ENCODE peak calls at places on chromosome 10, in seven cellular contexts. S, T, Y, U, N, K and C are unnamed samples.

GRCh38 chr10:190216-190615 is 55.0 kb downstream of the ZMYND11 start:
- DNase-seq in S (no peak), K (no peak), T (no peak), N (no peak), U (no peak), Y (no peak), C (no peak)

GRCh38 chr10:97785731-97786130 is 13.9 kb upstream of the SFRP5 start:
- DNase-seq in S (no peak), N (no peak), K (no peak), U (no peak), Y (no peak), T (no peak), C (no peak)

GRCh38 chr10:3331680-3332230 is 159.2 kb upstream of the PITRM1 start:
- DNase-seq in K (no peak), Y (no peak), S (no peak), N (no peak), U (no peak), T (no peak), C (no peak)

GRCh38 chr10:4834896-4835405 is 8.9 kb downstream of the AKR1E2 start:
- DNase-seq in Y (no peak), U (no peak), T (no peak), S (no peak), K (no peak), N (no peak), C (no peak)

GRCh38 chr10:11086177-11086576 is 68.5 kb downstream of the CELF2 start:
- DNase-seq in S (peak), N (no peak), Y (peak), U (peak), T (no peak), K (peak), C (no peak)

GRCh38 chr10:84265378-84265777 is 20.5 kb downstream of the RGR start:
- DNase-seq in N (no peak), U (no peak), Y (no peak), T (no peak), S (no peak), K (no peak), C (no peak)

GRCh38 chr10:85238676-85239075 is 910.3 kb downstream of the CCSER2 start:
- DNase-seq in K (no peak), S (no peak), Y (no peak), T (no peak), N (no peak), U (no peak), C (no peak)

GRCh38 chr10:71268751-71269150 is 50.3 kb upstream of the SLC29A3 start:
- DNase-seq in T (no peak), U (no peak), N (no peak), S (no peak), K (peak), Y (peak), C (no peak)

GRCh38 chr10:114427124-114427852 is 23.0 kb upstream of the AFAP1L2 start:
- DNase-seq in K (no peak), N (no peak), U (no peak), Y (no peak), S (no peak), T (no peak), C (no peak)

GRCh38 chr10:89390875-89391576 is 1.4 kb upstream of the IFIT1 start:
- DNase-seq in S (no peak), Y (peak), N (no peak), K (no peak), T (no peak), U (no peak), C (no peak)

GRCh38 chr10:108249940-108250339 is 1085.4 kb upstream of the SORCS1 start:
- DNase-seq in N (no peak), Y (no peak), T (no peak), S (no peak), K (no peak), U (no peak), C (no peak)

GRCh38 chr10:7444576-7445226 is 33.9 kb upstream of the SFMBT2 start:
- DNase-seq in K (no peak), T (no peak), Y (no peak), S (peak), N (no peak), U (no peak), C (no peak)

GRCh38 chr10:45437587-45438456 is 63.8 kb downstream of the ALOX5 start:
- DNase-seq in K (no peak), T (no peak), U (no peak), S (no peak), N (no peak), Y (no peak), C (no peak)

GRCh38 chr10:71528371-71529202 is 131.9 kb downstream of the CDH23 start:
- DNase-seq in Y (no peak), T (no peak), K (no peak), S (no peak), U (no peak), N (no peak), C (no peak)

GRCh38 chr10:86361134-86362128 is 5.2 kb downstream of the GRID1 start:
- DNase-seq in K (peak), T (no peak), S (no peak), Y (peak), U (no peak), N (no peak), C (no peak)

GRCh38 chr10:29387269-29387668 is 98.4 kb downstream of the LYZL1 start:
- DNase-seq in Y (no peak), K (no peak), S (no peak), U (no peak), N (no peak), T (no peak), C (no peak)

GRCh38 chr10:11154333-11154732 is 136.7 kb downstream of the CELF2 start:
- DNase-seq in Y (no peak), S (no peak), T (no peak), U (no peak), K (no peak), N (no peak), C (no peak)

GRCh38 chr10:10794776-10795175 is 222.9 kb upstream of the CELF2 start:
- DNase-seq in U (no peak), T (no peak), S (no peak), Y (no peak), K (no peak), N (no peak), C (no peak)

GRCh38 chr10:88131561-88132139 is 268.2 kb downstream of the PTEN start:
- DNase-seq in Y (peak), K (peak), T (no peak), N (no peak), U (peak), S (no peak), C (no peak)

GRCh38 chr10:110724116-110724701 is 80.1 kb downstream of the RBM20 start:
- DNase-seq in Y (no peak), U (no peak), S (no peak), N (no peak), K (no peak), T (no peak), C (no peak)

GRCh38 chr10:90148121-90148855 is 446.9 kb downstream of the KIF20B start:
- DNase-seq in U (no peak), N (no peak), T (peak), Y (no peak), K (no peak), S (peak), C (peak)

GRCh38 chr10:46528171-46528671 is 28.2 kb downstream of the GPRIN2 start:
- DNase-seq in U (peak), Y (no peak), N (no peak), T (no peak), K (no peak), S (no peak), C (no peak)

GRCh38 chr10:22317121-22317370 is 858 bp downstream of the COMMD3 start:
- DNase-seq in T (no peak), S (no peak), U (no peak), K (no peak), Y (no peak), N (no peak), C (no peak)

DNA sequence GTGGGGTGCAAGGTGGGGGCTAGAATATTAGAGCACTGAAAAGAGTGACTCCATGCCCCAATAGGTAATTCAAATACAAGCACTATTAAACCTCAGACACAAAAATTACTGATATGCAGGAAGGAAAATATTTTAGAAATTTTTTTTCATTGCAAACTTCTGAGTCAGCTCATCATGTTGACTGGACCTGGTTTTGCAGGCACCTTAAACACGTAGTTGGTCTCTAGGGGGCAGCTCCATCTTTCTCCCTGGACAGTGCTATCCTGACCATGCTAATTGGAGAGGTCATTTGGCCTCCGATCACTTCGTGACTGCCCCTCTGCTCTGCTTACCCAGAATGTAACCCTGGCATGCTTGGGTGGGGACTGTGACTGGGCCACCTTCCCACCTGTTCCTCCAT is 368.4 kb upstream of the MKI67 start:
- DNase-seq in U (no peak), N (no peak), Y (no peak), K (no peak), S (no peak), T (no peak), C (no peak)
- TF ChIP-seq CTCF in U (no peak), N (no peak), Y (no peak), K (no peak), S (no peak), T (no peak), C (no peak)

GRCh38 chr10:62248465-62248864 is 20.2 kb downstream of the RTKN2 start:
- DNase-seq in K (no peak), N (no peak), Y (no peak), S (no peak), U (no peak), T (no peak), C (no peak)
- TF ChIP-seq CTCF in K (peak), N (peak), Y (no peak), S (peak), U (no peak), T (no peak), C (peak)

DNA sequence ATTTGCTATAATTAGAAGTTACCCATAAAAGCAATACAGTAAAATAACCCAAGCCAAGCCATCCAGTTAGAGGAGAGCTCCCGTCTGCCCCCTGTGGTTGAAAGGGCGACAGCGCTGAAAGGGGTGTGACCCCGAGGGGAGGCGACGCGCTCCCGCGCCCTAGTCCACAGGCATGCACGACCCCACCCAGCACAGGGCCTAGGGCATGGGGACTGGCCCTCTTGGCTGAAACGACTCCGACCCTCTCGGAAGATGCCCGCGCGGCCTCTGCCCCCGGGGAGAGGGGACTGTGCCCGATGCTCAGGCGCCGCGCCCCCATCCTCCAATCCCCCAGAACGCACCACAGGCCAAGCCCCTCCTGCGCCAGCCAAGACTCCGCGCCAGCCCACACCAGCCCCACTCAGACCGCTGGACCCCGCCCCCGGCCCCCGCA is 64.0 kb downstream of the CSGALNACT2 start:
- DNase-seq in Y (no peak), K (peak), S (peak), U (peak), T (no peak), N (peak), C (peak)
- TF ChIP-seq CTCF in Y (peak), K (peak), S (peak), U (peak), T (no peak), N (peak), C (peak)

GRCh38 chr10:92552310-92552709 is 21.6 kb downstream of the IDE start:
- DNase-seq in U (no peak), T (no peak), S (no peak), N (no peak), K (no peak), Y (no peak), C (no peak)
- TF ChIP-seq CTCF in U (no peak), T (no peak), S (peak), N (no peak), K (no peak), Y (no peak), C (no peak)

GRCh38 chr10:121662531-121662930 is 64.3 kb upstream of the FGFR2 start:
- DNase-seq in T (no peak), K (no peak), N (no peak), U (no peak), Y (no peak), S (no peak), C (no peak)

GRCh38 chr10:121661451-121661851 is 63.2 kb upstream of the FGFR2 start:
- DNase-seq in S (no peak), Y (no peak), N (no peak), T (no peak), U (no peak), K (no peak), C (no peak)

GRCh38 chr10:121664671-121665070 is 66.4 kb upstream of the FGFR2 start:
- DNase-seq in K (no peak), N (no peak), S (no peak), U (no peak), T (no peak), Y (no peak), C (no peak)

GRCh38 chr10:121665809-121666208 is 67.6 kb upstream of the FGFR2 start:
- DNase-seq in S (no peak), Y (no peak), T (no peak), K (no peak), U (no peak), N (no peak), C (no peak)

GRCh38 chr10:121662945-121663917 is 65.0 kb upstream of the FGFR2 start:
- DNase-seq in K (no peak), U (no peak), N (no peak), T (no peak), Y (no peak), S (no peak), C (no peak)
- TF ChIP-seq CTCF in K (no peak), U (no peak), N (no peak), T (peak), Y (no peak), S (peak), C (no peak)

DNA sequence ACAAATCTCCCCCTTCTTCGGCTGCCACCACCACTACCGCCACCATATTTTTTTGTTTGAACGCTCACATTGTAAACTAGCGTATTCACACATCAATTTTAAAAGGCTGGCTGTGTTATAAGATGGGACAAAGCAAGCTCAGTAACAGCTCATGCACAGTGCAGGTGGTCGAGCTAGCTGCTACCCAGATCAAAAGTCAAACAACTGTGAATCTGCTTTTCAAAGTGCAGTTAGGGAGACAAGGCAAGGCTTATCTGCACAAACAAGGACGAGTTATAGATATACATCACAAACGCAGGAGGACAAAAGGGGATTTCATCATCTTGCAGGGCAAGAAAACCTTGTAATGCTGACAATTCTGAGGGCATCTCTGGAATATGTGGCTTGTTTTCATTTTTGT is 231.6 kb downstream of the VTI1A start:
- DNase-seq in N (no peak), K (no peak), Y (no peak), T (peak), U (no peak), S (no peak), C (no peak)
- TF ChIP-seq CTCF in N (no peak), K (no peak), Y (no peak), T (no peak), U (no peak), S (no peak), C (no peak)

DNA sequence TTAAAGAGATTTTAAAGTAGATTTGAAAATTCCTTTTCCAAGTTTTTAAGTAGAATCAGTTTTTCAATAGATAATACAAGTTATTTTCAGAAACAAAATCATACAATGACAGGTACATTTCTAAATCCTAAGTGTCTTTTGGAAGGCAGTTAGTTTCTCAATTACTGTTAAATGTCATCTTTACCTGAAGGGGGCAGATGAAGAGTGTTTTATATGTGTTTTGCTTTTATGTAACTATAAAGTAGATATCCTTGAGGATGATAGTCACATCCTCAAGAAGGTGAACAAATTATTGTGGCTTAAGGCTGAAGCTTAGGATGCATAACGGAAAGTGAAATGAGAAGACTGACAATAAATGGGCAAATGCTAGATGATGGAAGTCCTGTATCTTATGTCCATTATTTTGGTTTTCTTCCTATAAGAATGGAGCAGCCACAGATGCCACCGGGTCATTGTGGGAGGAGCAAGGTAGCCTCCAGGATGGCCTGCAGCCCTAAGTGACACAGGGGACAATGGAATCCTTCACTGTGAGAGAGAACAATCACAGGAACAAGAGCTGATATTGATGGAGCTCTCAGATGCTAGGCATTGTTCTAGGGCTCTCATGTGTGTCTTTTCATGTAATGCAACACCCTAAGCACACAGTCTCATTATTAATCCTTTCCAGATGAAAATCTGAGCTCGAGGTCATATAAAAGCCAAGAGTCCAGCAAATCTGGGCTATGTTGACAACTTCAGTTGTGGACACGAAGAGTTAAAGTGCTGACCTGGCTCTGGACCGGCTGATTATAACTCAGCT is 14.1 kb upstream of the MKX start:
- DNase-seq in Y (no peak), T (no peak), K (no peak), N (no peak), U (no peak), S (no peak), C (no peak)
- TF ChIP-seq CTCF in Y (no peak), T (no peak), K (no peak), N (no peak), U (no peak), S (no peak), C (no peak)

GRCh38 chr10:24726626-24727025 is 2.9 kb upstream of the ARHGAP21 start:
- DNase-seq in T (no peak), Y (no peak), U (no peak), N (no peak), S (no peak), K (no peak), C (no peak)

GRCh38 chr10:24730811-24731210 is 7.1 kb upstream of the ARHGAP21 start:
- DNase-seq in Y (no peak), S (no peak), K (no peak), N (no peak), T (no peak), U (no peak), C (no peak)

GRCh38 chr10:24724381-24725228 is 918 bp upstream of the ARHGAP21 start:
- DNase-seq in T (peak), U (peak), S (peak), K (peak), N (peak), Y (peak), C (peak)

GRCh38 chr10:24723788-24724380 is at the start of gene ARHGAP21:
- DNase-seq in S (peak), Y (peak), T (no peak), U (peak), N (peak), K (peak), C (peak)

DNA sequence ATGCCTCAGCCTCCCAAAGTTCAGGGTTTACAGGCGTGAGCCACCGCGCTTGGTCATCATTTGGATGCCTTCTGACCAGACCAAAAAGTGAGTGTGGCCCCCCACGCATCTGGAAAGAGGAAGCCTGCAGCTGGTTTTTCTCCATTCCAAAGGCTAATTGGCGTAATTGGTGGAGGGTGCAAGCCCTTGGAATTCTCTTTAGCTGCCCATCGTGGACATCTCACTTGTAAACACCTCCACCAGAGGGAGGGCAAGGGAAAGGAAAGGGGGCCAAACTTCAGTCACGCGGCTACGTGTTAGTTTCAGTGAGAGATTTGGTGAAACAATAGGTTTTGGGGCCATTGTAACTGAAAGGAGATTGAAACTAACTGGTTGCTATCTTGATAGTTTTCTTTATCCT is 4.1 kb upstream of the ARHGAP21 start:
- DNase-seq in K (no peak), T (no peak), U (no peak), Y (no peak), N (no peak), S (peak), C (peak)
- TF ChIP-seq CTCF in K (peak), T (peak), U (no peak), Y (peak), N (no peak), S (peak), C (no peak)